ENCODE peak calls at places on chromosomes 2 and 18, in nine cellular contexts. V is ovary, M is lower leg skin, N is A549, Q is sigmoid colon, O is body of pancreas, G is Peyer's patch, U is prostate gland, D is H1. H is an unnamed sample.
A peak's percentile ranks its signal among the peaks of the same experiment; 100 is the strongest.

GRCh38 chr2:44242929-44243328 is 32.4 kb upstream of the SLC3A1 start:
- DNase-seq in G (no peak), Q (no peak), O (no peak), N (no peak), D (no peak), U (no peak), M (no peak), V (no peak), H (no peak)

GRCh38 chr2:219254590-219255219 is 987 bp upstream of the TUBA4A start:
- DNase-seq in O (no peak), N (no peak), Q (no peak), D (no peak), M (no peak), G (no peak), V (no peak), U (no peak), H (no peak)

GRCh38 chr2:63614448-63614968 is 25.7 kb downstream of the MDH1 start:
- DNase-seq in V (no peak), N (peak; percentile 13), G (no peak), Q (no peak), M (no peak), D (no peak), U (no peak), O (no peak), H (no peak)

GRCh38 chr18:63454497-63454896 is 22.3 kb upstream of the SERPINB5 start:
- DNase-seq in N (peak; percentile 49), U (no peak), D (no peak), Q (no peak), G (no peak), V (no peak), M (no peak), O (no peak), H (no peak)

GRCh38 chr18:47658498-47658897 is 272.0 kb downstream of the SMAD2 start:
- DNase-seq in Q (no peak), U (no peak), N (no peak), G (no peak), D (no peak), M (no peak), V (no peak), O (no peak), H (no peak)

GRCh38 chr2:129667586-129667985 is 311.9 kb upstream of the RAB6C start:
- DNase-seq in D (no peak), G (no peak), O (no peak), M (no peak), U (no peak), Q (no peak), N (no peak), V (no peak), H (no peak)

GRCh38 chr2:195782156-195782555 is 125.1 kb downstream of the SLC39A10 start:
- DNase-seq in V (no peak), D (no peak), M (no peak), Q (no peak), G (no peak), U (no peak), N (no peak), O (no peak), H (no peak)

GRCh38 chr2:7880126-7880525 is 801.7 kb upstream of the ID2 start:
- DNase-seq in Q (no peak), U (no peak), M (no peak), V (no peak), N (no peak), D (no peak), O (no peak), G (no peak), H (no peak)

GRCh38 chr2:109409347-109410020 is 204.3 kb downstream of the SEPTIN10 start:
- DNase-seq in V (no peak), Q (no peak), U (no peak), G (no peak), N (no peak), O (no peak), D (no peak), M (no peak), H (no peak)

GRCh38 chr2:160516547-160517365 is 23.1 kb upstream of the RBMS1 start:
- DNase-seq in M (no peak), D (no peak), G (no peak), N (no peak), O (no peak), V (peak; percentile 42), U (no peak), Q (no peak), H (no peak)

GRCh38 chr2:151967829-151968722 is 130.8 kb downstream of the CACNB4 start:
- DNase-seq in Q (no peak), D (no peak), U (no peak), M (no peak), V (no peak), O (no peak), N (no peak), G (no peak), H (no peak)

GRCh38 chr2:105779394-105779793 is 34.7 kb downstream of the NCK2 start:
- DNase-seq in N (no peak), U (no peak), D (no peak), M (no peak), G (peak; percentile 9), O (no peak), V (no peak), Q (no peak), H (peak; percentile 45)

GRCh38 chr18:79926715-79927596 is 24.5 kb downstream of the SLC66A2 start:
- DNase-seq in G (no peak), M (peak; percentile 10), Q (peak; percentile 52), D (no peak), U (no peak), O (peak; percentile 35), N (no peak), V (peak; percentile 12), H (peak; percentile 18)

GRCh38 chr2:108145551-108145950 is 94.2 kb upstream of the SULT1C3 start:
- DNase-seq in V (no peak), M (no peak), D (no peak), N (no peak), U (no peak), G (no peak), O (no peak), Q (no peak), H (no peak)

GRCh38 chr2:127700527-127701192 is 637 bp upstream of the SFT2D3 start:
- DNase-seq in Q (peak; percentile 82), N (peak; percentile 91), M (peak; percentile 60), U (no peak), D (peak; percentile 66), G (peak; percentile 85), V (no peak), O (no peak), H (peak; percentile 64)

GRCh38 chr2:127701193-127701650 is at the start of gene SFT2D3:
- DNase-seq in M (peak; percentile 90), O (peak; percentile 92), G (peak; percentile 90), V (peak; percentile 87), Q (peak; percentile 96), U (peak; percentile 91), N (peak; percentile 94), D (peak; percentile 91), H (peak; percentile 93)

GRCh38 chr2:127703282-127703681 is 2.0 kb downstream of the SFT2D3 start:
- DNase-seq in N (no peak), M (no peak), D (no peak), G (no peak), Q (no peak), U (no peak), O (no peak), V (no peak), H (no peak)

GRCh38 chr2:127702395-127703009 is 1.2 kb downstream of the SFT2D3 start:
- DNase-seq in Q (no peak), N (no peak), O (no peak), D (no peak), M (no peak), V (no peak), U (no peak), G (no peak), H (no peak)

DNA sequence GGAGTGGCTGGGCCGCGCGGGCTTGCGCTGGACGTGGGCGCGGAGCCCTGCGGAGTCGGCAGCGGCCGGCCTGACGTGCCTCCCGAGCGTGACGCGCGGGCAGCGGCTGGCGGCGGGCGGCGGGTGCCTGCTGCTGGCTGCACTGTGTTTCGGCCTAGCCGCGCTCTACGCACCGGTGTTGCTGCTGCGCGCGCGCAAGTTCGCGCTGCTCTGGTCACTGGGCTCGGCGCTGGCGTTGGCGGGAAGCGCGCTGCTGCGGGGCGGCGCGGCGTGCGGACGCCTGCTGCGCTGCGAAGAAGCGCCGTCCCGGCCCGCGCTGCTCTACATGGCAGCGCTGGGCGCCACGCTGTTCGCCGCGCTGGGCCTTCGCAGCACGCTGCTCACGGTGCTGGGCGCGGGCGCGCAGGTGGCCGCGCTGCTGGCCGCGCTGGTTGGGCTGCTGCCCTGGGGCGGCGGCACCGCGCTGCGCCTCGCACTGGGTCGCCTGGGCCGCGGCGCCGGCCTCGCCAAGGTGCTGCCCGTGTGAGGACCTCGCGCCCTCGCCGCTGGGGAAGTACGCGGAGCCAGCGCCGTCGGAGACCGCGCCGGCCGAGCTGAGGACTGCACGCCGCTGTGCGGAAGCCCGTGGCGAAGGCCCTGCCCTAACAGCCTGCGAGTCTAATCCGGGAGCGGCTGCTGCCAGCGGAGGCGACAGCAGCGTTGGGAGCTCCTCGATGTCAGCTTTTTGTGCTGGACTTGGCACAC is 526 bp downstream of the SFT2D3 start:
- DNase-seq in N (peak; percentile 82), V (peak; percentile 50), M (peak; percentile 56), U (peak; percentile 46), O (peak; percentile 75), G (peak; percentile 78), Q (peak; percentile 87), D (peak; percentile 38), H (peak; percentile 77)
- TF ChIP-seq POLR2A in N (peak; percentile 26), V (no peak), M (no peak), U (peak; percentile 28), O (peak; percentile 13), G (peak; percentile 21), Q (no peak), D (no peak), H (no peak)

DNA sequence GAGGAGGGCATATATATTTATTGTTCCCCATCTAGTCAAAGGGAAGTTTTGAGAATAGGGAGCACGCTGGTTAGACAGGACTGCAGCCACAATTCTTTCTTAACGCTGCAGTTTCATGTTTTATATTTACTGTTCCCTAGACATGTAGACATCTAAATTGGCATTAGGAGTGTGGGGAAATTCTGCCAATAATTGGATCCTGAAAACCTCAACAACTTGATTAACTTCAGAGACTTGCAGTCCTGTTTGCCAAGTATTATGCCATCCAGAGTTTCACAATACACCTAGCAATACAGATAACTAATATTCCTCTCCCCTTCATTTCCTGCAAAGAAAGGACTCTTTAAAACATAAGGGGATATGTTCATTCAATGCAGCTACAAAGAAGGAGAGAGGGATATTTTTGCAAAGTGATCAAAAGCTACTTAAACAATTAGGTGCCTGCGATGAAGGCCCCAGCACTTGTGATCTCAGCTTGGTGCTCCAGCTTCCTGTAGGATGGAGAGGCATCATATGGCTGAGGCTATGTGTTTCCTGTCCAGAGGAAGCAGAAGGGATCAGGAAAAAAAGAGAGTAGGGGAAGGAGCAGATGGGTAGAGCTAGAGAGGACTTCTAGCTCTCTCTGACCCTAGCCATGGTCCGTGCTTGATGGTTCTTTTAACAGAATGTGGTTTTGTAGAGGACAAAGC is 264.4 kb downstream of the MTX2 start:
- DNase-seq in V (no peak), N (no peak), U (peak; percentile 35), G (no peak), D (no peak), M (no peak), Q (no peak), O (no peak), H (no peak)
- TF ChIP-seq CTCF in V (no peak), N (no peak), U (no peak), G (no peak), D (no peak), M (no peak), Q (no peak), O (no peak), H (no peak)

GRCh38 chr2:236946871-236947270 is 138.8 kb upstream of the COPS8 start:
- DNase-seq in O (no peak), V (no peak), Q (peak; percentile 46), U (no peak), N (no peak), M (peak; percentile 10), D (no peak), G (no peak), H (no peak)
- TF ChIP-seq POLR2A in O (no peak), V (no peak), Q (no peak), U (no peak), N (no peak), M (no peak), D (no peak), G (no peak), H (no peak)

GRCh38 chr2:75729861-75730260 is 19.1 kb upstream of the GCFC2 start:
- DNase-seq in G (no peak), M (no peak), Q (no peak), U (no peak), V (no peak), N (peak; percentile 23), O (no peak), D (no peak), H (no peak)
- TF ChIP-seq CTCF in G (peak; percentile 19), M (no peak), Q (no peak), U (no peak), V (no peak), N (peak; percentile 55), O (peak; percentile 33), D (peak; percentile 22), H (no peak)

H was measured in stomach.